ENCODE peak calls at places on chromosomes 4 and X, in six cellular contexts. One of them, this sample, is unnamed.

GRCh38 chrX:8043121-8043520 is 115.9 kb upstream of the PNPLA4 start:
- DNase-seq in mammary epithelial cell: peak
- DNase-seq in H9: no peak
- DNase-seq in nucleus accumbens: no peak
- DNase-seq in astrocyte: no peak
- DNase-seq in stimulated activated CD8-positive, alpha-beta memory T cell treated with anti-CD3 and anti-CD28 coated beads, Interleukin-7, amount 100 ng/mL, for 48 hours: no peak
- DNase-seq in this sample: no peak

GRCh38 chrX:151974336-151975227 is at the start of gene GABRE:
- DNase-seq in mammary epithelial cell: no peak
- DNase-seq in H9: peak
- DNase-seq in nucleus accumbens: no peak
- DNase-seq in astrocyte: no peak
- DNase-seq in stimulated activated CD8-positive, alpha-beta memory T cell treated with anti-CD3 and anti-CD28 coated beads, Interleukin-7, amount 100 ng/mL, for 48 hours: no peak
- DNase-seq in this sample: peak

GRCh38 chr4:162164881-162165528 is 1.2 kb upstream of the FSTL5 start:
- DNase-seq in mammary epithelial cell: peak
- DNase-seq in H9: no peak
- DNase-seq in nucleus accumbens: no peak
- DNase-seq in astrocyte: peak
- DNase-seq in stimulated activated CD8-positive, alpha-beta memory T cell treated with anti-CD3 and anti-CD28 coated beads, Interleukin-7, amount 100 ng/mL, for 48 hours: no peak
- DNase-seq in this sample: no peak

GRCh38 chr4:98284640-98285046 is 23.5 kb downstream of the RAP1GDS1 start:
- DNase-seq in mammary epithelial cell: peak
- DNase-seq in H9: peak
- DNase-seq in nucleus accumbens: no peak
- DNase-seq in astrocyte: peak
- DNase-seq in stimulated activated CD8-positive, alpha-beta memory T cell treated with anti-CD3 and anti-CD28 coated beads, Interleukin-7, amount 100 ng/mL, for 48 hours: no peak
- DNase-seq in this sample: peak

GRCh38 chr4:47519239-47519883 is 34.3 kb downstream of the ATP10D start:
- DNase-seq in mammary epithelial cell: peak
- DNase-seq in H9: no peak
- DNase-seq in nucleus accumbens: no peak
- DNase-seq in astrocyte: peak
- DNase-seq in stimulated activated CD8-positive, alpha-beta memory T cell treated with anti-CD3 and anti-CD28 coated beads, Interleukin-7, amount 100 ng/mL, for 48 hours: no peak
- DNase-seq in this sample: no peak

GRCh38 chr4:186072516-186072915 is 3.6 kb downstream of the TLR3 start:
- DNase-seq in mammary epithelial cell: no peak
- DNase-seq in H9: no peak
- DNase-seq in nucleus accumbens: no peak
- DNase-seq in astrocyte: no peak
- DNase-seq in stimulated activated CD8-positive, alpha-beta memory T cell treated with anti-CD3 and anti-CD28 coated beads, Interleukin-7, amount 100 ng/mL, for 48 hours: no peak
- DNase-seq in this sample: no peak

GRCh38 chr4:166989886-166990285 is 244.4 kb downstream of the SPOCK3 start:
- DNase-seq in mammary epithelial cell: no peak
- DNase-seq in H9: no peak
- DNase-seq in nucleus accumbens: no peak
- DNase-seq in astrocyte: no peak
- DNase-seq in stimulated activated CD8-positive, alpha-beta memory T cell treated with anti-CD3 and anti-CD28 coated beads, Interleukin-7, amount 100 ng/mL, for 48 hours: no peak
- DNase-seq in this sample: no peak

GRCh38 chr4:117478702-117479101 is 393.3 kb upstream of the TRAM1L1 start:
- DNase-seq in mammary epithelial cell: peak
- DNase-seq in H9: no peak
- DNase-seq in nucleus accumbens: no peak
- DNase-seq in astrocyte: peak
- DNase-seq in stimulated activated CD8-positive, alpha-beta memory T cell treated with anti-CD3 and anti-CD28 coated beads, Interleukin-7, amount 100 ng/mL, for 48 hours: no peak
- DNase-seq in this sample: no peak

GRCh38 chr4:102344520-102344954 is 745 bp downstream of the SLC39A8 start:
- DNase-seq in mammary epithelial cell: peak
- DNase-seq in H9: peak
- DNase-seq in nucleus accumbens: no peak
- DNase-seq in astrocyte: peak
- DNase-seq in stimulated activated CD8-positive, alpha-beta memory T cell treated with anti-CD3 and anti-CD28 coated beads, Interleukin-7, amount 100 ng/mL, for 48 hours: peak
- DNase-seq in this sample: peak

GRCh38 chr4:48490012-48490679 is at the start of gene ZAR1:
- DNase-seq in mammary epithelial cell: no peak
- DNase-seq in H9: peak
- DNase-seq in nucleus accumbens: no peak
- DNase-seq in astrocyte: no peak
- DNase-seq in stimulated activated CD8-positive, alpha-beta memory T cell treated with anti-CD3 and anti-CD28 coated beads, Interleukin-7, amount 100 ng/mL, for 48 hours: no peak
- DNase-seq in this sample: peak

GRCh38 chrX:30948626-30949025 is 59.6 kb upstream of the TAB3 start:
- DNase-seq in mammary epithelial cell: no peak
- DNase-seq in H9: no peak
- DNase-seq in nucleus accumbens: no peak
- DNase-seq in astrocyte: no peak
- DNase-seq in stimulated activated CD8-positive, alpha-beta memory T cell treated with anti-CD3 and anti-CD28 coated beads, Interleukin-7, amount 100 ng/mL, for 48 hours: no peak
- DNase-seq in this sample: no peak

GRCh38 chr4:89287945-89288344 is 19.7 kb downstream of the GPRIN3 start:
- DNase-seq in mammary epithelial cell: no peak
- DNase-seq in H9: no peak
- DNase-seq in nucleus accumbens: no peak
- DNase-seq in astrocyte: no peak
- DNase-seq in stimulated activated CD8-positive, alpha-beta memory T cell treated with anti-CD3 and anti-CD28 coated beads, Interleukin-7, amount 100 ng/mL, for 48 hours: no peak
- DNase-seq in this sample: no peak

GRCh38 chr4:25908491-25908901 is 5.5 kb upstream of the SMIM20 start:
- DNase-seq in mammary epithelial cell: peak
- DNase-seq in H9: no peak
- DNase-seq in nucleus accumbens: no peak
- DNase-seq in astrocyte: peak
- DNase-seq in stimulated activated CD8-positive, alpha-beta memory T cell treated with anti-CD3 and anti-CD28 coated beads, Interleukin-7, amount 100 ng/mL, for 48 hours: no peak
- DNase-seq in this sample: no peak

GRCh38 chr4:90537491-90537890 is 410.3 kb downstream of the CCSER1 start:
- DNase-seq in mammary epithelial cell: no peak
- DNase-seq in H9: no peak
- DNase-seq in nucleus accumbens: no peak
- DNase-seq in astrocyte: peak
- DNase-seq in stimulated activated CD8-positive, alpha-beta memory T cell treated with anti-CD3 and anti-CD28 coated beads, Interleukin-7, amount 100 ng/mL, for 48 hours: no peak
- DNase-seq in this sample: no peak

GRCh38 chr4:169005453-169006099 is 4.5 kb downstream of the CBR4 start:
- DNase-seq in mammary epithelial cell: no peak
- DNase-seq in H9: no peak
- DNase-seq in nucleus accumbens: no peak
- DNase-seq in astrocyte: no peak
- DNase-seq in stimulated activated CD8-positive, alpha-beta memory T cell treated with anti-CD3 and anti-CD28 coated beads, Interleukin-7, amount 100 ng/mL, for 48 hours: no peak
- DNase-seq in this sample: no peak

GRCh38 chr4:41990029-41990382 is 324 bp upstream of the SLC30A9 start:
- DNase-seq in mammary epithelial cell: no peak
- DNase-seq in H9: no peak
- DNase-seq in nucleus accumbens: no peak
- DNase-seq in astrocyte: no peak
- DNase-seq in stimulated activated CD8-positive, alpha-beta memory T cell treated with anti-CD3 and anti-CD28 coated beads, Interleukin-7, amount 100 ng/mL, for 48 hours: no peak
- DNase-seq in this sample: no peak

GRCh38 chr4:138773321-138773720 is 242.3 kb upstream of the NOCT start:
- DNase-seq in mammary epithelial cell: no peak
- DNase-seq in H9: no peak
- DNase-seq in nucleus accumbens: no peak
- DNase-seq in astrocyte: no peak
- DNase-seq in stimulated activated CD8-positive, alpha-beta memory T cell treated with anti-CD3 and anti-CD28 coated beads, Interleukin-7, amount 100 ng/mL, for 48 hours: no peak
- DNase-seq in this sample: no peak

GRCh38 chr4:163681208-163681821 is 186.8 kb downstream of the TMA16 start:
- DNase-seq in mammary epithelial cell: no peak
- DNase-seq in H9: no peak
- DNase-seq in nucleus accumbens: no peak
- DNase-seq in astrocyte: no peak
- DNase-seq in stimulated activated CD8-positive, alpha-beta memory T cell treated with anti-CD3 and anti-CD28 coated beads, Interleukin-7, amount 100 ng/mL, for 48 hours: no peak
- DNase-seq in this sample: no peak

GRCh38 chr4:119629142-119629471 is 503 bp upstream of the PDE5A start:
- DNase-seq in mammary epithelial cell: no peak
- DNase-seq in H9: no peak
- DNase-seq in nucleus accumbens: no peak
- DNase-seq in astrocyte: no peak
- DNase-seq in stimulated activated CD8-positive, alpha-beta memory T cell treated with anti-CD3 and anti-CD28 coated beads, Interleukin-7, amount 100 ng/mL, for 48 hours: no peak
- DNase-seq in this sample: no peak

GRCh38 chrX:140439455-140439854 is 65.4 kb downstream of the SOX3 start:
- DNase-seq in mammary epithelial cell: no peak
- DNase-seq in H9: peak
- DNase-seq in nucleus accumbens: no peak
- DNase-seq in astrocyte: peak
- DNase-seq in stimulated activated CD8-positive, alpha-beta memory T cell treated with anti-CD3 and anti-CD28 coated beads, Interleukin-7, amount 100 ng/mL, for 48 hours: no peak
- DNase-seq in this sample: peak

GRCh38 chr4:75512336-75513211 is 1.6 kb downstream of the RCHY1 start:
- DNase-seq in mammary epithelial cell: peak
- DNase-seq in H9: no peak
- DNase-seq in nucleus accumbens: no peak
- DNase-seq in astrocyte: peak
- DNase-seq in stimulated activated CD8-positive, alpha-beta memory T cell treated with anti-CD3 and anti-CD28 coated beads, Interleukin-7, amount 100 ng/mL, for 48 hours: no peak
- DNase-seq in this sample: no peak

GRCh38 chrX:3567681-3568080 is 145.8 kb downstream of the PRKX start:
- DNase-seq in mammary epithelial cell: no peak
- DNase-seq in H9: no peak
- DNase-seq in nucleus accumbens: no peak
- DNase-seq in astrocyte: peak
- DNase-seq in stimulated activated CD8-positive, alpha-beta memory T cell treated with anti-CD3 and anti-CD28 coated beads, Interleukin-7, amount 100 ng/mL, for 48 hours: no peak
- DNase-seq in this sample: no peak

GRCh38 chrX:16212436-16212835 is 45.2 kb downstream of the MAGEB17 start:
- DNase-seq in mammary epithelial cell: no peak
- DNase-seq in H9: peak
- DNase-seq in nucleus accumbens: no peak
- DNase-seq in astrocyte: no peak
- DNase-seq in stimulated activated CD8-positive, alpha-beta memory T cell treated with anti-CD3 and anti-CD28 coated beads, Interleukin-7, amount 100 ng/mL, for 48 hours: no peak
- DNase-seq in this sample: no peak

GRCh38 chr4:110354460-110354859 is 121.5 kb upstream of the ENPEP start:
- DNase-seq in mammary epithelial cell: no peak
- DNase-seq in H9: no peak
- DNase-seq in nucleus accumbens: no peak
- DNase-seq in astrocyte: no peak
- DNase-seq in stimulated activated CD8-positive, alpha-beta memory T cell treated with anti-CD3 and anti-CD28 coated beads, Interleukin-7, amount 100 ng/mL, for 48 hours: no peak
- DNase-seq in this sample: no peak

GRCh38 chr4:173866289-173866688 is 336.3 kb upstream of the HAND2 start:
- DNase-seq in mammary epithelial cell: no peak
- DNase-seq in H9: no peak
- DNase-seq in nucleus accumbens: no peak
- DNase-seq in astrocyte: no peak
- DNase-seq in stimulated activated CD8-positive, alpha-beta memory T cell treated with anti-CD3 and anti-CD28 coated beads, Interleukin-7, amount 100 ng/mL, for 48 hours: no peak
- DNase-seq in this sample: no peak

GRCh38 chr4:48588230-48588943 is 98.3 kb downstream of the ZAR1 start:
- DNase-seq in mammary epithelial cell: no peak
- DNase-seq in H9: no peak
- DNase-seq in nucleus accumbens: no peak
- DNase-seq in astrocyte: no peak
- DNase-seq in stimulated activated CD8-positive, alpha-beta memory T cell treated with anti-CD3 and anti-CD28 coated beads, Interleukin-7, amount 100 ng/mL, for 48 hours: no peak
- DNase-seq in this sample: no peak

GRCh38 chr4:169826634-169827187 is 69.0 kb upstream of the HPF1 start:
- DNase-seq in mammary epithelial cell: no peak
- DNase-seq in H9: no peak
- DNase-seq in nucleus accumbens: no peak
- DNase-seq in astrocyte: no peak
- DNase-seq in stimulated activated CD8-positive, alpha-beta memory T cell treated with anti-CD3 and anti-CD28 coated beads, Interleukin-7, amount 100 ng/mL, for 48 hours: no peak
- DNase-seq in this sample: no peak

GRCh38 chr4:146638801-146639351 is at the start of gene POU4F2:
- DNase-seq in mammary epithelial cell: no peak
- DNase-seq in H9: peak
- DNase-seq in nucleus accumbens: no peak
- DNase-seq in astrocyte: peak
- DNase-seq in stimulated activated CD8-positive, alpha-beta memory T cell treated with anti-CD3 and anti-CD28 coated beads, Interleukin-7, amount 100 ng/mL, for 48 hours: no peak
- DNase-seq in this sample: peak

GRCh38 chrX:7272301-7272700 is 124.3 kb upstream of the PUDP start:
- DNase-seq in mammary epithelial cell: no peak
- DNase-seq in H9: no peak
- DNase-seq in nucleus accumbens: no peak
- DNase-seq in astrocyte: no peak
- DNase-seq in stimulated activated CD8-positive, alpha-beta memory T cell treated with anti-CD3 and anti-CD28 coated beads, Interleukin-7, amount 100 ng/mL, for 48 hours: no peak
- DNase-seq in this sample: no peak

GRCh38 chrX:136067097-136067496 is 80.2 kb upstream of the FHL1 start:
- DNase-seq in mammary epithelial cell: no peak
- DNase-seq in H9: no peak
- DNase-seq in nucleus accumbens: no peak
- DNase-seq in astrocyte: no peak
- DNase-seq in stimulated activated CD8-positive, alpha-beta memory T cell treated with anti-CD3 and anti-CD28 coated beads, Interleukin-7, amount 100 ng/mL, for 48 hours: no peak
- DNase-seq in this sample: no peak

GRCh38 chr4:2248821-2249261 is 6.9 kb upstream of the HAUS3 start:
- DNase-seq in mammary epithelial cell: no peak
- DNase-seq in H9: no peak
- DNase-seq in nucleus accumbens: no peak
- DNase-seq in astrocyte: no peak
- DNase-seq in stimulated activated CD8-positive, alpha-beta memory T cell treated with anti-CD3 and anti-CD28 coated beads, Interleukin-7, amount 100 ng/mL, for 48 hours: no peak
- DNase-seq in this sample: no peak

GRCh38 chr4:36280555-36280954 is 861 bp upstream of the DTHD1 start:
- DNase-seq in mammary epithelial cell: peak
- DNase-seq in H9: peak
- DNase-seq in nucleus accumbens: no peak
- DNase-seq in astrocyte: no peak
- DNase-seq in stimulated activated CD8-positive, alpha-beta memory T cell treated with anti-CD3 and anti-CD28 coated beads, Interleukin-7, amount 100 ng/mL, for 48 hours: no peak
- DNase-seq in this sample: no peak

GRCh38 chr4:25638221-25638601 is 17.4 kb upstream of the SLC34A2 start:
- DNase-seq in mammary epithelial cell: no peak
- DNase-seq in H9: no peak
- DNase-seq in nucleus accumbens: no peak
- DNase-seq in astrocyte: no peak
- DNase-seq in stimulated activated CD8-positive, alpha-beta memory T cell treated with anti-CD3 and anti-CD28 coated beads, Interleukin-7, amount 100 ng/mL, for 48 hours: no peak
- DNase-seq in this sample: no peak

GRCh38 chr4:133668061-133668851 is 519.2 kb downstream of the PCDH10 start:
- DNase-seq in mammary epithelial cell: no peak
- DNase-seq in H9: peak
- DNase-seq in nucleus accumbens: no peak
- DNase-seq in astrocyte: no peak
- DNase-seq in stimulated activated CD8-positive, alpha-beta memory T cell treated with anti-CD3 and anti-CD28 coated beads, Interleukin-7, amount 100 ng/mL, for 48 hours: no peak
- DNase-seq in this sample: peak